ENCODE peak calls at places on chromosomes 7 and 10, in five cellular contexts. M is breast epithelium, K is suprapubic skin, N is sigmoid colon, H is GM12892. B is an unnamed sample.

GRCh38 chr10:115861455-115861854 is 411.6 kb downstream of the GFRA1 start:
- DNase-seq in M (no peak), K (no peak), N (no peak), H (no peak), B (no peak)

GRCh38 chr7:8232999-8233847 is 28.7 kb downstream of the ICA1 start:
- DNase-seq in M (no peak), K (no peak), N (no peak), H (no peak), B (no peak)

GRCh38 chr7:84803979-84804378 is 382.9 kb downstream of the SEMA3D start:
- DNase-seq in M (no peak), K (no peak), N (no peak), H (no peak), B (no peak)

GRCh38 chr10:91880310-91880709 is 29.0 kb downstream of the FGFBP3 start:
- DNase-seq in M (no peak), K (no peak), N (no peak), H (no peak), B (no peak)

GRCh38 chr10:110566472-110567200 is 859 bp upstream of the SMC3 start:
- DNase-seq in M (no peak), K (no peak), N (no peak), H (no peak), B (no peak)

GRCh38 chr7:104982773-104983619 is 31.0 kb upstream of the KMT2E start:
- DNase-seq in M (no peak), K (no peak), N (no peak), H (no peak), B (no peak)

GRCh38 chr10:73819513-73820093 is 8.2 kb upstream of the NDST2 start:
- DNase-seq in M (peak; percentile 73), K (no peak), N (no peak), H (no peak), B (peak; percentile 94)

GRCh38 chr10:97543025-97543546 is 29.5 kb upstream of the ANKRD2 start:
- DNase-seq in M (peak; percentile 85), K (peak; percentile 90), N (peak; percentile 93), H (no peak), B (peak; percentile 60)

GRCh38 chr7:157813053-157813452 is 476.2 kb downstream of the DNAJB6 start:
- DNase-seq in M (no peak), K (no peak), N (no peak), H (no peak), B (no peak)

GRCh38 chr10:47339186-47339735 is 8.9 kb upstream of the RBP3 start:
- DNase-seq in M (no peak), K (peak; percentile 38), N (no peak), H (no peak), B (peak; percentile 23)

GRCh38 chr10:17229016-17229716 is 1.1 kb downstream of the VIM start:
- DNase-seq in M (peak; percentile 68), K (peak; percentile 96), N (peak; percentile 97), H (peak; percentile 29), B (peak; percentile 73)

GRCh38 chr7:24701232-24701898 is 55.9 kb downstream of the GSDME start:
- DNase-seq in M (peak; percentile 41), K (no peak), N (no peak), H (no peak), B (no peak)

GRCh38 chr7:28708458-28708951 is 249.6 kb downstream of the TRIL start:
- DNase-seq in M (no peak), K (no peak), N (no peak), H (no peak), B (no peak)

GRCh38 chr7:47405921-47406765 is 175.8 kb downstream of the TNS3 start:
- DNase-seq in M (peak; percentile 83), K (no peak), N (peak; percentile 88), H (no peak), B (peak; percentile 93)

GRCh38 chr7:33686001-33686591 is 219.2 kb upstream of the BMPER start:
- DNase-seq in M (no peak), K (no peak), N (no peak), H (no peak), B (no peak)

GRCh38 chr10:119896937-119897336 is 4.4 kb downstream of the SEC23IP start:
- DNase-seq in M (no peak), K (no peak), N (peak; percentile 80), H (no peak), B (peak; percentile 87)

GRCh38 chr10:1572519-1573333 is 164.6 kb downstream of the ADARB2 start:
- DNase-seq in M (no peak), K (peak; percentile 50), N (peak; percentile 40), H (no peak), B (no peak)

GRCh38 chr10:11109590-11109989 is 91.9 kb downstream of the CELF2 start:
- DNase-seq in M (no peak), K (no peak), N (no peak), H (no peak), B (no peak)

GRCh38 chr7:21426286-21426957 is 1.5 kb upstream of the SP4 start:
- DNase-seq in M (no peak), K (no peak), N (no peak), H (no peak), B (no peak)

GRCh38 chr7:151194188-151194587 is 7.1 kb upstream of the ASB10 start:
- DNase-seq in M (no peak), K (no peak), N (no peak), H (no peak), B (no peak)

GRCh38 chr10:27390681-27391080 is 113.4 kb upstream of the RAB18 start:
- DNase-seq in M (no peak), K (no peak), N (no peak), H (no peak), B (no peak)

GRCh38 chr10:70319824-70320223 is 36.0 kb upstream of the NPFFR1 start:
- DNase-seq in M (no peak), K (no peak), N (no peak), H (no peak), B (no peak)

GRCh38 chr7:109611656-109612055 is 1042.0 kb downstream of the DNAJB9 start:
- DNase-seq in M (no peak), K (no peak), N (no peak), H (no peak), B (no peak)

GRCh38 chr10:112295853-112296830 is 12.9 kb downstream of the TECTB start:
- DNase-seq in M (no peak), K (no peak), N (no peak), H (no peak), B (no peak)

GRCh38 chr10:119138341-119139306 is 26.9 kb downstream of the SFXN4 start:
- DNase-seq in M (no peak), K (no peak), N (peak; percentile 26), H (no peak), B (no peak)

GRCh38 chr10:49526624-49527023 is 12.3 kb downstream of the ERCC6 start:
- DNase-seq in M (no peak), K (no peak), N (no peak), H (no peak), B (no peak)

GRCh38 chr7:121076350-121077164 is 88.0 kb downstream of the CPED1 start:
- DNase-seq in M (no peak), K (no peak), N (no peak), H (no peak), B (no peak)

GRCh38 chr7:74527842-74528241 is 74.1 kb downstream of the GTF2IRD1 start:
- DNase-seq in M (peak; percentile 63), K (no peak), N (no peak), H (no peak), B (peak; percentile 90)

GRCh38 chr10:74991435-74991834 is 120.0 kb upstream of the SAMD8 start:
- DNase-seq in M (no peak), K (no peak), N (no peak), H (no peak), B (no peak)

DNA sequence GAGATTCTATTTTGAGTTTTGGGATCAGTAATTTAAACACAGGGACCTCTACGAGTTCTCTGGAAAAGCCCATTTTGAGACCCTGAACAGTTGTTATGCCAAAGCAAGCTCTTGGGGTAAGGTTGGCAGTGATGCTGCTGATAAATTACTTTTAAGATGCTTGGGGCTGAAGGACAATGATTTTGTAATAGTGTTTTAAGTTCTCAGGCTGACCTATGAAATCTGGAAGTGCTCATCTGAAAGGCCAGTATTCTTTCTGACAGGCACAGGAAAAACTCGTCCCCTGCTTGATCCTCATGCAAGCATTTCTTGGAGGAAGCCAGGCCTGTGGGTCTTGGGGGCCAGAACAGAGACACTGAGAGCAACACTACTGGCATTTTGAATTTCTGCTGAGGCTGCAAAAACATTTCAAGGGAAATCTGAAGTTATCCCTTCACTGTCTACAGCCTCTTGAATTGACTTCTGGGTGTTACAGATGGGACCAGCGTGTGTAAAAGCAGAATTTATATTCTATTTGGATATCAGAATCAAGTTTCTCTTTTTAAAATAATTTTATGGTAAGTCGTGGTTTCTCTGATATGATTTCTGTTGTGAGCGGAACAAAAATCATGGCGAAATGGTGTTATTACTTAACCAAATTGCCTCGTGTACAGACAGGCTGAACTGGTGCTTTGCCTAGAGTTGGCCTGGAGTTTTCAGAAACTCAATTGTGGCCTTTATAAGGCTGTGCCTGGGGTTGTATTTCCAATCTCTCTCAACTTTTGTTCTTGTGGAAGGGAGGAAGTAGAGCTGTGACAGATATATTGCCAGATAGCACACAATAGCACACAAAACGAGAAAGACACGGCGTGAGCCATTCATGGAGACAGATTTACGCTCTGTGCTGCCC is 79.9 kb downstream of the AUTS2 start:
- DNase-seq in M (peak; percentile 39), K (no peak), N (no peak), H (no peak), B (no peak)
- TF ChIP-seq POLR2AphosphoS5 in M (no peak), K (no peak), N (peak; percentile 10), H (no peak), B (no peak)

DNA sequence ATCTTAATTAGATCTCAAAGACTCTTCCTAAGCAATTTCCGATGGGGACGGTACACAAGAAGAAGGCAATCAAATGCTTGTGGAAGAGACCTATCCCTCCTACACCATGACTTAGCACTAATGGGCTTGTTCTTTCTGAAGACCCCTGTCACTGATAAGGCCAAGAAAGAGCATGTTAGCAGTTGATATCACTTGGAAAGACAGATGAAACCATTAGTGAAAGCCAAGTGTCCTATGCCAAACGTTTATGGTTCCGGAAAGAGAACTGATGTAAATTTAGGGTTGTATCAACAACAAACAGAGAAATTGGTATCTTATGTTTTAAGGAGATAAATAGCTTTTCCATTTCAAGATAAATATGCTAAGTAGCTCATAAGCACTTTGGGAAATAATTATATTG is 6.5 kb downstream of the UROS start:
- DNase-seq in M (no peak), K (no peak), N (no peak), H (no peak), B (no peak)
- TF ChIP-seq POLR2A in M (no peak), K (no peak), N (no peak), H (no peak), B (no peak)

GRCh38 chr10:103835121-103836045 is 20.0 kb downstream of the SH3PXD2A start:
- DNase-seq in M (peak; percentile 58), K (no peak), N (peak; percentile 93), H (no peak), B (no peak)
- TF ChIP-seq POLR2AphosphoS5 in M (peak; percentile 93), K (peak; percentile 42), N (peak; percentile 74), H (no peak), B (peak; percentile 39)

DNA sequence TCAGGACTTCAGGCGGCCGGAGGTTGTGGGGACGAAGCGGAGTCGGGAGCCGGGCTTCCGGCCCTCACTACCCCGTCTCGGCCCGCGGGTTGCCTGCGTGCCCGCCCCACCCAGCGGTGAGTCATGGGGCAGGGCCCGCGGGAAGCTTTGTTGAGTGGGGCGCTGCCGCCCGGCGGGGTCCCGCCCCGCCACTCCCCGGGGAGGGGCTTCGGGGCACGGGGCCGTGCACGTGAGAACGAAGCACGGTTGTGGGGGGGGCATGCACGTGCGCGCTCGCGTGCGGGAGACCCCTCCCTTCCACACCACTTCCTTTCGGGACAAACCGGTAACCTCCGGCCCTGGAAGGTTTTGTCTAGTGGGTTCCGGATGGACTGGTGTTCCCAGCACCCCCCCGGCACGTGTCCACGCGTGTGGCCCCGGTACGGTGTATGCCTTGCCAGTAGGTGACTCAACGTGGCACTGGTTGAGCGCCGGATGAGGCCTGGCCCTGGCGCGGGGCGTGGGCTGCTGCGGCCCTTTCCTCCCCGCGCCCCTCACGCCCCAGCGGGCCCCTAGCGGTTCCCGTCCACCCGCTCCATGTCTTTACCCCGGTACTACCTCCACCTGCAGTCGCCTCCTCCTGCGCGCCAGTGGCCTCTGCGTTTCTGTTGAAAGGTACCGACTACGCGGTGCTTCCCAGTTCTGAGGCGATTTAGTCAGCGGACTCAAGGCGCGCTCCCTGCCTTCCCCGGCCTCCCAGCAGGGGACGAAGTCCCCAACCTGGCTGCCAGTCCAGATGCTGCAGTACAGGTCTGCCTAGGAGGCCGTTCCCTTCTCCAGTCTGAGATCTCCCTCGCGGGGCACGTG is 3.1 kb downstream of the ADIRF start:
- DNase-seq in M (peak; percentile 94), K (peak; percentile 95), N (peak; percentile 96), H (peak; percentile 86), B (peak; percentile 91)
- TF ChIP-seq POLR2A in M (peak; percentile 97), K (peak; percentile 98), N (peak; percentile 96), H (peak; percentile 69), B (peak; percentile 81)